ENCODE peak calls at places on chromosomes 5 and 9, in nine cellular contexts. Y, T, R, A, W, S, F, D and N are unnamed samples.

GRCh38 chr5:15951126-15951525 is 228.5 kb downstream of the MARCHF11 start:
- DNase-seq in Y (no peak), D (no peak), S (no peak), R (no peak), A (no peak), F (no peak), T (no peak), W (no peak), N (no peak)

GRCh38 chr5:5751496-5751895 is 329.0 kb downstream of the ICE1 start:
- DNase-seq in Y (no peak), D (no peak), T (no peak), A (no peak), R (no peak), W (no peak), S (no peak), F (no peak), N (no peak)

GRCh38 chr9:137269231-137269772 is 8.2 kb upstream of the TOR4A start:
- DNase-seq in A (no peak), D (no peak), F (no peak), T (no peak), Y (no peak), S (no peak), R (no peak), W (peak; percentile 32), N (no peak)

GRCh38 chr5:141369994-141370848 is at the start of gene PCDHGB3:
- DNase-seq in R (no peak), F (no peak), D (no peak), A (no peak), Y (peak; percentile 75), W (peak; percentile 73), S (no peak), T (no peak), N (no peak)

GRCh38 chr9:126219717-126220116 is 106.9 kb upstream of the MVB12B start:
- DNase-seq in W (no peak), F (no peak), T (no peak), S (no peak), R (no peak), A (no peak), Y (no peak), D (no peak), N (no peak)

GRCh38 chr9:131297903-131298302 is 8.4 kb downstream of the PLPP7 start:
- DNase-seq in D (no peak), A (no peak), Y (no peak), T (no peak), F (no peak), S (no peak), R (no peak), W (no peak), N (no peak)

GRCh38 chr9:93143830-93144530 is 9.9 kb upstream of the NINJ1 start:
- DNase-seq in Y (peak; percentile 61), W (no peak), R (no peak), T (peak; percentile 29), D (peak; percentile 92), F (no peak), S (no peak), A (no peak), N (no peak)

GRCh38 chr5:41246376-41246775 is 33.0 kb upstream of the C6 start:
- DNase-seq in W (peak; percentile 3), A (peak; percentile 82), T (no peak), D (no peak), S (no peak), R (no peak), Y (no peak), F (no peak), N (no peak)

GRCh38 chr9:82583524-82583923 is 479.4 kb downstream of the RASEF start:
- DNase-seq in F (no peak), W (no peak), S (no peak), D (no peak), T (no peak), R (no peak), Y (no peak), A (no peak), N (no peak)

GRCh38 chr5:96049398-96050272 is 88.0 kb upstream of the ELL2 start:
- DNase-seq in W (peak; percentile 83), S (no peak), R (no peak), F (no peak), T (no peak), A (peak; percentile 90), Y (no peak), D (no peak), N (no peak)

GRCh38 chr5:33631139-33631538 is 190.4 kb downstream of the TARS1 start:
- DNase-seq in R (no peak), D (no peak), T (no peak), Y (no peak), S (no peak), F (no peak), W (no peak), A (no peak), N (no peak)

GRCh38 chr5:179288101-179288808 is 57.0 kb downstream of the ADAMTS2 start:
- DNase-seq in W (no peak), T (no peak), D (no peak), F (no peak), R (no peak), Y (peak; percentile 23), A (no peak), S (no peak), N (no peak)

GRCh38 chr9:17294822-17295624 is 160.2 kb downstream of the CNTLN start:
- DNase-seq in F (no peak), T (no peak), S (no peak), Y (no peak), A (no peak), D (no peak), W (no peak), R (no peak), N (no peak)

GRCh38 chr5:77984587-77984986 is 208.4 kb upstream of the TBCA start:
- DNase-seq in F (no peak), D (no peak), R (no peak), S (no peak), T (no peak), W (no peak), Y (no peak), A (no peak), N (no peak)

GRCh38 chr5:167783145-167783817 is 508.2 kb upstream of the WWC1 start:
- DNase-seq in D (no peak), A (no peak), S (no peak), W (no peak), T (no peak), F (no peak), Y (no peak), R (no peak), N (no peak)

GRCh38 chr9:4734150-4734549 is 6.9 kb downstream of the AK3 start:
- DNase-seq in R (no peak), D (no peak), S (no peak), F (no peak), W (no peak), Y (no peak), T (no peak), A (peak; percentile 26), N (no peak)